ENCODE peak calls at places on chromosomes 13 and 19, in five cellular contexts. K is fibroblast of pulmonary artery, M is foreskin fibroblast, X is lower leg skin, Y is stomach. O is an unnamed sample.

GRCh38 chr19:57348136-57348535 is 2.9 kb upstream of the ZNF304 start:
- DNase-seq in K (peak), M (peak), X (no peak), Y (no peak), O (no peak)

GRCh38 chr19:47263169-47263560 is 6.8 kb downstream of the CCDC9 start:
- DNase-seq in K (no peak), M (no peak), X (no peak), Y (no peak), O (no peak)

GRCh38 chr13:37059136-37059847 is at the start of gene SUPT20H:
- DNase-seq in K (peak), M (peak), X (peak), Y (peak), O (peak)

GRCh38 chr13:66296875-66297274 is 933.3 kb downstream of the PCDH9 start:
- DNase-seq in K (no peak), M (no peak), X (no peak), Y (no peak), O (no peak)

GRCh38 chr19:18650048-18650435 is 13.2 kb downstream of the KLHL26 start:
- DNase-seq in K (peak), M (peak), X (no peak), Y (no peak), O (no peak)

GRCh38 chr19:54458648-54459281 is 4.8 kb downstream of the LENG9 start:
- DNase-seq in K (no peak), M (no peak), X (no peak), Y (no peak), O (no peak)

GRCh38 chr13:46654956-46655726 is 102.2 kb downstream of the LRCH1 start:
- DNase-seq in K (peak), M (peak), X (no peak), Y (no peak), O (no peak)

GRCh38 chr19:17035842-17036424 is 9.3 kb upstream of the CPAMD8 start:
- DNase-seq in K (no peak), M (no peak), X (no peak), Y (peak), O (no peak)

GRCh38 chr13:35500071-35500595 is 23.6 kb upstream of the MAB21L1 start:
- DNase-seq in K (no peak), M (no peak), X (no peak), Y (no peak), O (no peak)

GRCh38 chr13:113291997-113292862 is 4.8 kb upstream of the LAMP1 start:
- DNase-seq in K (no peak), M (peak), X (peak), Y (no peak), O (no peak)

GRCh38 chr13:66076417-66076816 is 1153.7 kb downstream of the PCDH9 start:
- DNase-seq in K (peak), M (peak), X (no peak), Y (no peak), O (no peak)

GRCh38 chr19:58229255-58229639 is 533 bp downstream of the ZNF544 start:
- DNase-seq in K (peak), M (peak), X (no peak), Y (no peak), O (peak)

GRCh38 chr13:109738298-109738746 is 48.1 kb downstream of the IRS2 start:
- DNase-seq in K (no peak), M (no peak), X (no peak), Y (no peak), O (no peak)
- TF ChIP-seq CTCF in K (no peak), M (no peak), X (no peak), Y (no peak), O (no peak)

GRCh38 chr19:35909684-35910035 is 1.6 kb upstream of the TYROBP start:
- DNase-seq in K (no peak), M (no peak), X (no peak), Y (no peak), O (no peak)
- TF ChIP-seq CTCF in K (no peak), M (no peak), X (no peak), Y (no peak), O (no peak)

DNA sequence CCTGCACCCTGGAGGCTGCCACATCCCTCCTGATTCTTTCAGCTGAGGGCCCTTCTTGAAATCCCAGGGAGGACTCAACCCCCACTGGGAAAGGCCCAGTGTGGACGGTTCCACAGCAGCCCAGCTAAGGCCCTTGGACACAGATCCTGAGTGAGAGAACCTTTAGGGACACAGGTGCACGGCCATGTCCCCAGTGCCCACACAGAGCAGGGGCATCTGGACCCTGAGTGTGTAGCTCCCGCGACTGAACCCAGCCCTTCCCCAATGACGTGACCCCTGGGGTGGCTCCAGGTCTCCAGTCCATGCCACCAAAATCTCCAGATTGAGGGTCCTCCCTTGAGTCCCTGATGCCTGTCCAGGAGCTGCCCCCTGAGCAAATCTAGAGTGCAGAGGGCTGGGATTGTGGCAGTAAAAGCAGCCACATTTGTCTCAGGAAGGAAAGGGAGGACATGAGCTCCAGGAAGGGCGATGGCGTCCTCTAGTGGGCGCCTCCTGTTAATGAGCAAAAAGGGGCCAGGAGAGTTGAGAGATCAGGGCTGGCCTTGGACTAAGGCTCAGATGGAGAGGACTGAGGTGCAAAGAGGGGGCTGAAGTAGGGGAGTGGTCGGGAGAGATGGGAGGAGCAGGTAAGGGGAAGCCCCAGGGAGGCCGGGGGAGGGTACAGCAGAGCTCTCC is 6.9 kb upstream of the CEACAM5 start:
- DNase-seq in K (no peak), M (no peak), X (peak), Y (peak), O (no peak)
- TF ChIP-seq CTCF in K (no peak), M (no peak), X (no peak), Y (no peak), O (no peak)

DNA sequence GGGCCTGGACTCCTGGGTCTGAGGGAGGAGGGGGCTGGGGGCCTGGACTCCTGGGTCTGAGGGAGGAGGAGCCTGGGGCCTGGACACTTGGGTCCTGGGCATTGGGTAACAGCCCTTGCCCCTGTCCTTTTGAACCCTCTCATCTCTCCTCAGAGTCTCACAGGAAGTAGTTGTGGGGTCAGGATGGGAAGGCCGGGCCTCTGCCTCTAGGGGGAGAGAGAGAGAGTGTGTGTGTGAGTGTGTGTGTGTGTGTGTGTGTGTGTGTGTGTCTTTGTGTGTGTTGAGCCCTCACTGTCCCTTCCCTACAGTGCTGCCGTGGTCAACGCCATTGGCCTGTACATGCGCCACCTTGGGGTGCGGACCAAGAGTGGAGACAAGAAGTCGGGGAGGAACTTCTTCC is 10.9 kb downstream of the ARHGEF1 start:
- DNase-seq in K (no peak), M (no peak), X (no peak), Y (no peak), O (no peak)
- TF ChIP-seq CTCF in K (peak), M (peak), X (no peak), Y (no peak), O (no peak)

DNA sequence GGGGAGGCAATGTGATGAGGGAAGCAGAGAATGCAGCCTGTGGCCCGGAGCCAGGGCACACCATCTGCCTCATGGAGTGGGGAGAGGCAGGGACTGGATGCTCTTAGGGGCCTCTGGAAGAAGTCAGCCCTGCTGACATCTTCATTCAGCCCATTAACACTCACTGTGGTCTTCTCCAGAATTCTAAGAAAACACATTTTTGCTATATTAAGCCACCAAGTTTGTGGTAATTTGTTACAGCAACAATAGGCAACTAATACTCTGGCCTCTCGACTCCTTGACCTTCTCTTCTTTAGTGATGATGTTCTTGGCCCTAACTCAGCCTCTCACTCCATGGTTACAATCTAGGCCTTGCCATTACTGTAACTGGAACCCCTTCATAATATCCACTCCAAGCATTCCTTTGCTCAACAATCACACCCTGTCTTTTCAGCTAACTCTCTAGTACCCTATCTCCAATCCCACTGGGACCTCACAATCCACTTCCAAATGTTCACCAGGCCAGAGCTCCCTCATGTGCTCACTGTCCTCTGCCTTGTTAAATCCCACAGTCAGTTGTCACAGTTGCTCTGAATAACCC is 98.5 kb downstream of the MIPEP start:
- DNase-seq in K (peak), M (peak), X (no peak), Y (no peak), O (no peak)
- TF ChIP-seq CTCF in K (no peak), M (no peak), X (no peak), Y (no peak), O (no peak)

GRCh38 chr13:76383671-76384461 is 502.3 kb downstream of the KCTD12 start:
- DNase-seq in K (peak), M (peak), X (no peak), Y (no peak), O (no peak)

GRCh38 chr13:76386316-76386715 is 499.9 kb downstream of the KCTD12 start:
- DNase-seq in K (peak), M (no peak), X (no peak), Y (no peak), O (no peak)

GRCh38 chr13:76385606-76386005 is 500.6 kb downstream of the KCTD12 start:
- DNase-seq in K (no peak), M (peak), X (no peak), Y (no peak), O (no peak)

GRCh38 chr13:76387561-76387960 is 498.6 kb downstream of the KCTD12 start:
- DNase-seq in K (peak), M (peak), X (no peak), Y (no peak), O (no peak)

DNA sequence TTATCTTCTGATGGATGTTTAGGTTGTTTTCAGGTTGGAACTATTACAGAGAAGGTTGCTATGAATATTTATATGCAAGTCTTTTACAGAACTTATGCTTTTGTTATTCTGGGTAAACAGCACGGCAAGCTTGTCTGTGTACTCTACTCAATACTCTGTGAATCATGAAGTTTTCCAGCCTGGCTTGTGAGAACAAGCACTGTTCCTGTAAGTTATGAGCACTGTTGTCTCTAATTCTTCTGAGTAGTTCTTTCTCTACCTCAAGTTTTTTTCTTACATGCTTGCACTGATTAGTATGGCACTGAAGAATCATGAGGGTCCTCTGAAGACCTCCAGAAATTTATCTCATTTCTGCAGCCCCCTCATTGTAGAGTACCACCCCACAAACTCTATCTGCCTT is 496.9 kb downstream of the KCTD12 start:
- DNase-seq in K (no peak), M (peak), X (no peak), Y (no peak), O (no peak)
- TF ChIP-seq CTCF in K (no peak), M (no peak), X (no peak), Y (no peak), O (no peak)

DNA sequence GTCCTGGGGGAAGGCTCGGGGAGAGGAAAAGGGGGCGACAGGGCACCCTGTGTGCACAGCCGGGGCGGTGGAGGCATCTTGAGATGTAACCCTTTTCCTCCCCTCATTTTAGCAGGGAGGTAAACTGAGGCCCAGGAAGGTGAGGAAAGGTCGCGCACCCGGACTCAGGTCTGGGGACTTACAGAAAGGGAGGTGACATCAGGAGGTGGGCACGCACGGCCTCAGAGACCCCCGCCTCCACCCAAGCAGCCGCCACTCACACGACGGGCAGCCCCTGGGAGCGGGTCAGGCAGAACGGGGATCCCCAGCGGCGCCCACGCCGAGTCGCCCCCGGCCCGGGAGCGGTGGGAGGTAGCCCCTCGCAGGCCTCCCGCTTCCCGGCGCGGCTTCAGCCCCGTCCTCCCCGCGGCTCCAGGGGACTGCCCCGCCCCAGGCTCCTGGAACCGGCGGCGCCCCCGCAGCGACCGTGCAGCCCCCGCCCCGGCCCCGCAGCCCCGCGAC is 477 bp downstream of the PIP5K1C start:
- DNase-seq in K (no peak), M (no peak), X (peak), Y (no peak), O (no peak)
- TF ChIP-seq CTCF in K (no peak), M (no peak), X (no peak), Y (no peak), O (no peak)

GRCh38 chr13:62626771-62627170 is 1211.1 kb upstream of the PCDH20 start:
- DNase-seq in K (no peak), M (no peak), X (no peak), Y (no peak), O (no peak)
- TF ChIP-seq CTCF in K (no peak), M (no peak), X (no peak), Y (no peak), O (no peak)

GRCh38 chr13:44181938-44182337 is 191.7 kb upstream of the SERP2 start:
- DNase-seq in K (no peak), M (no peak), X (no peak), Y (no peak), O (no peak)
- TF ChIP-seq CTCF in K (no peak), M (no peak), X (no peak), Y (no peak), O (no peak)

GRCh38 chr13:77417897-77418296 is 91.0 kb upstream of the MYCBP2 start:
- DNase-seq in K (no peak), M (peak), X (no peak), Y (no peak), O (no peak)

GRCh38 chr13:77416666-77417212 is 89.8 kb upstream of the MYCBP2 start:
- DNase-seq in K (no peak), M (no peak), X (no peak), Y (no peak), O (no peak)

DNA sequence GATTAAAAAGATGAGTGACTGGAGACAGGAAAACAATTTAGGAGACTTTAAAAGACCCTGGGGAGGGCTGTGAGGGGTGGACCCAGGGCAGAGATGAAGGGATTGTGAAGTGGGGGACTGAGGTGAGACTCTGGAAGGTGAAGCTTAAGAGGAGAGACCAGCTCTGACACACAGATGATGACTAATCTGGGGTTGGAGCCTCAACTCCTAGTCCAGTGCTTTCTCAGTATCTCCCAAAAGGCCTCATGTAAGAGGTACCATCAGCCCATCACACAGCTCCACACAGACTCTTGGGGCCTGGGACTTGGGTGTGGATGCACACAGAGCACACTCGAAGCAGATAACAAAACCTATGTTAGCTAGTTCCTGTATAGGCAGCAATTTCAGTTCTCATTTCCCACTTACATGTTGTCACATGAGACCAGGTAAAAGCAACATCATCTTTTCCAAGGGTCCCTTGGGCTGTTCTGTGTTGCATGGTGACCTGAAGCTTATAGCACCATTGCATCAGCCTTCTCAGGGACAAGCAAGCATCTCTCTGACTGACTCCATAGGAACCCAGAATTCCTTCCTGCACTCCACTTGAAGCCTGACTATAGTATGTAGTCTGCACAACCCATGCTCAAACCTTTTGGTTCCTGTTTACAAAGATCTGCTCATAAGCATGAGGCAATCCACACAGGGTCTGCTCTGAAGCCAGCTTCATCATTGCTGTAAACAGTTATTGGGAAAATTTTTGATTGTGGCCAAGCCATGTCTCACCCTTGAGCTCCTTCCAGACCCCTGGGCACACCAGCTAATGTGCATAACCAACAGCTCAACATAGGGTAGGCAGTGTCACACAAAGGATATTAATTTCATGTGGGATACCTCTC is 88.6 kb upstream of the MYCBP2 start:
- DNase-seq in K (no peak), M (no peak), X (no peak), Y (no peak), O (no peak)
- TF ChIP-seq CTCF in K (no peak), M (no peak), X (no peak), Y (no peak), O (no peak)